ENCODE peak calls at places on chromosomes 5 and 9, in seven cellular contexts. One of them, this sample, is unnamed.

GRCh38 chr9:35342221-35342620 is 147.7 kb upstream of the RUSC2 start:
- DNase-seq in K562: no peak
- DNase-seq in spleen: no peak
- DNase-seq in ovary: no peak
- DNase-seq in prostate gland: no peak
- DNase-seq in tibial nerve: no peak
- DNase-seq in adrenal gland: no peak
- DNase-seq in this sample: no peak

GRCh38 chr9:35401011-35401410 is 88.9 kb upstream of the RUSC2 start:
- DNase-seq in K562: no peak
- DNase-seq in spleen: no peak
- DNase-seq in ovary: no peak
- DNase-seq in prostate gland: no peak
- DNase-seq in tibial nerve: no peak
- DNase-seq in adrenal gland: no peak
- DNase-seq in this sample: no peak

GRCh38 chr9:84300271-84300670 is 40.3 kb downstream of the SLC28A3 start:
- DNase-seq in K562: no peak
- DNase-seq in spleen: no peak
- DNase-seq in ovary: no peak
- DNase-seq in prostate gland: no peak
- DNase-seq in tibial nerve: no peak
- DNase-seq in adrenal gland: peak
- DNase-seq in this sample: no peak

GRCh38 chr9:98707158-98708102 is 1.3 kb downstream of the GABBR2 start:
- DNase-seq in K562: peak
- DNase-seq in spleen: no peak
- DNase-seq in ovary: no peak
- DNase-seq in prostate gland: peak
- DNase-seq in tibial nerve: no peak
- DNase-seq in adrenal gland: peak
- DNase-seq in this sample: peak

GRCh38 chr5:8241558-8241957 is 372.6 kb downstream of the MTRR start:
- DNase-seq in K562: no peak
- DNase-seq in spleen: no peak
- DNase-seq in ovary: no peak
- DNase-seq in prostate gland: no peak
- DNase-seq in tibial nerve: no peak
- DNase-seq in adrenal gland: no peak
- DNase-seq in this sample: no peak

GRCh38 chr5:174935854-174936474 is 211.6 kb downstream of the MSX2 start:
- DNase-seq in K562: peak
- DNase-seq in spleen: peak
- DNase-seq in ovary: peak
- DNase-seq in prostate gland: peak
- DNase-seq in tibial nerve: no peak
- DNase-seq in adrenal gland: peak
- DNase-seq in this sample: peak

GRCh38 chr5:181224390-181225234 is 1.5 kb downstream of the TRIM41 start:
- DNase-seq in K562: no peak
- DNase-seq in spleen: peak
- DNase-seq in ovary: peak
- DNase-seq in prostate gland: no peak
- DNase-seq in tibial nerve: no peak
- DNase-seq in adrenal gland: no peak
- DNase-seq in this sample: no peak

GRCh38 chr5:93069276-93069675 is 511.7 kb downstream of the NR2F1-AS1 start:
- DNase-seq in K562: no peak
- DNase-seq in spleen: no peak
- DNase-seq in ovary: no peak
- DNase-seq in prostate gland: no peak
- DNase-seq in tibial nerve: no peak
- DNase-seq in adrenal gland: no peak
- DNase-seq in this sample: no peak

GRCh38 chr9:93134018-93134739 is at the start of gene NINJ1:
- DNase-seq in K562: peak
- DNase-seq in spleen: peak
- DNase-seq in ovary: peak
- DNase-seq in prostate gland: peak
- DNase-seq in tibial nerve: peak
- DNase-seq in adrenal gland: peak
- DNase-seq in this sample: peak

GRCh38 chr5:95262933-95263660 is 21.8 kb downstream of the MCTP1 start:
- DNase-seq in K562: no peak
- DNase-seq in spleen: no peak
- DNase-seq in ovary: no peak
- DNase-seq in prostate gland: no peak
- DNase-seq in tibial nerve: no peak
- DNase-seq in adrenal gland: no peak
- DNase-seq in this sample: no peak

GRCh38 chr9:26551451-26551850 is 341.2 kb downstream of the CAAP1 start:
- DNase-seq in K562: no peak
- DNase-seq in spleen: no peak
- DNase-seq in ovary: no peak
- DNase-seq in prostate gland: no peak
- DNase-seq in tibial nerve: no peak
- DNase-seq in adrenal gland: no peak
- DNase-seq in this sample: no peak

GRCh38 chr9:70609542-70610286 is 195.3 kb upstream of the KLF9 start:
- DNase-seq in K562: no peak
- DNase-seq in spleen: no peak
- DNase-seq in ovary: no peak
- DNase-seq in prostate gland: no peak
- DNase-seq in tibial nerve: peak
- DNase-seq in adrenal gland: peak
- DNase-seq in this sample: no peak

GRCh38 chr9:4689687-4690104 is 10.3 kb downstream of the CDC37L1 start:
- DNase-seq in K562: no peak
- DNase-seq in spleen: no peak
- DNase-seq in ovary: no peak
- DNase-seq in prostate gland: peak
- DNase-seq in tibial nerve: no peak
- DNase-seq in adrenal gland: no peak
- DNase-seq in this sample: no peak

GRCh38 chr5:168209987-168210386 is 81.5 kb upstream of the WWC1 start:
- DNase-seq in K562: no peak
- DNase-seq in spleen: no peak
- DNase-seq in ovary: no peak
- DNase-seq in prostate gland: no peak
- DNase-seq in tibial nerve: no peak
- DNase-seq in adrenal gland: no peak
- DNase-seq in this sample: no peak

GRCh38 chr5:179608131-179608581 is 15.3 kb downstream of the HNRNPH1 start:
- DNase-seq in K562: peak
- DNase-seq in spleen: peak
- DNase-seq in ovary: peak
- DNase-seq in prostate gland: no peak
- DNase-seq in tibial nerve: no peak
- DNase-seq in adrenal gland: no peak
- DNase-seq in this sample: no peak

GRCh38 chr5:155952486-155953105 is 374.4 kb upstream of the SGCD start:
- DNase-seq in K562: no peak
- DNase-seq in spleen: no peak
- DNase-seq in ovary: no peak
- DNase-seq in prostate gland: no peak
- DNase-seq in tibial nerve: no peak
- DNase-seq in adrenal gland: no peak
- DNase-seq in this sample: no peak

GRCh38 chr5:76700571-76700970 is 15.4 kb upstream of the F2R start:
- DNase-seq in K562: no peak
- DNase-seq in spleen: no peak
- DNase-seq in ovary: no peak
- DNase-seq in prostate gland: no peak
- DNase-seq in tibial nerve: no peak
- DNase-seq in adrenal gland: no peak
- DNase-seq in this sample: no peak

GRCh38 chr5:62980884-62981283 is 402.3 kb downstream of the LRRC70 start:
- DNase-seq in K562: no peak
- DNase-seq in spleen: no peak
- DNase-seq in ovary: no peak
- DNase-seq in prostate gland: no peak
- DNase-seq in tibial nerve: no peak
- DNase-seq in adrenal gland: no peak
- DNase-seq in this sample: no peak

GRCh38 chr5:138743506-138743905 is 9.7 kb upstream of the CTNNA1 start:
- DNase-seq in K562: no peak
- DNase-seq in spleen: peak
- DNase-seq in ovary: no peak
- DNase-seq in prostate gland: no peak
- DNase-seq in tibial nerve: no peak
- DNase-seq in adrenal gland: no peak
- DNase-seq in this sample: no peak

GRCh38 chr5:91366571-91366970 is 16.5 kb downstream of the ARRDC3 start:
- DNase-seq in K562: no peak
- DNase-seq in spleen: no peak
- DNase-seq in ovary: no peak
- DNase-seq in prostate gland: no peak
- DNase-seq in tibial nerve: no peak
- DNase-seq in adrenal gland: peak
- DNase-seq in this sample: no peak

GRCh38 chr5:172984244-172984953 is 828 bp downstream of the ATP6V0E1 start:
- DNase-seq in K562: peak
- DNase-seq in spleen: peak
- DNase-seq in ovary: peak
- DNase-seq in prostate gland: peak
- DNase-seq in tibial nerve: peak
- DNase-seq in adrenal gland: peak
- DNase-seq in this sample: peak

GRCh38 chr5:172985596-172985995 is 2.0 kb downstream of the ATP6V0E1 start:
- DNase-seq in K562: no peak
- DNase-seq in spleen: no peak
- DNase-seq in ovary: no peak
- DNase-seq in prostate gland: no peak
- DNase-seq in tibial nerve: no peak
- DNase-seq in adrenal gland: no peak
- DNase-seq in this sample: no peak

GRCh38 chr5:172979778-172980177 is 3.8 kb upstream of the ATP6V0E1 start:
- DNase-seq in K562: no peak
- DNase-seq in spleen: no peak
- DNase-seq in ovary: no peak
- DNase-seq in prostate gland: no peak
- DNase-seq in tibial nerve: no peak
- DNase-seq in adrenal gland: no peak
- DNase-seq in this sample: no peak

GRCh38 chr5:172981931-172982330 is 1.6 kb upstream of the ATP6V0E1 start:
- DNase-seq in K562: no peak
- DNase-seq in spleen: no peak
- DNase-seq in ovary: no peak
- DNase-seq in prostate gland: no peak
- DNase-seq in tibial nerve: no peak
- DNase-seq in adrenal gland: no peak
- DNase-seq in this sample: no peak

DNA sequence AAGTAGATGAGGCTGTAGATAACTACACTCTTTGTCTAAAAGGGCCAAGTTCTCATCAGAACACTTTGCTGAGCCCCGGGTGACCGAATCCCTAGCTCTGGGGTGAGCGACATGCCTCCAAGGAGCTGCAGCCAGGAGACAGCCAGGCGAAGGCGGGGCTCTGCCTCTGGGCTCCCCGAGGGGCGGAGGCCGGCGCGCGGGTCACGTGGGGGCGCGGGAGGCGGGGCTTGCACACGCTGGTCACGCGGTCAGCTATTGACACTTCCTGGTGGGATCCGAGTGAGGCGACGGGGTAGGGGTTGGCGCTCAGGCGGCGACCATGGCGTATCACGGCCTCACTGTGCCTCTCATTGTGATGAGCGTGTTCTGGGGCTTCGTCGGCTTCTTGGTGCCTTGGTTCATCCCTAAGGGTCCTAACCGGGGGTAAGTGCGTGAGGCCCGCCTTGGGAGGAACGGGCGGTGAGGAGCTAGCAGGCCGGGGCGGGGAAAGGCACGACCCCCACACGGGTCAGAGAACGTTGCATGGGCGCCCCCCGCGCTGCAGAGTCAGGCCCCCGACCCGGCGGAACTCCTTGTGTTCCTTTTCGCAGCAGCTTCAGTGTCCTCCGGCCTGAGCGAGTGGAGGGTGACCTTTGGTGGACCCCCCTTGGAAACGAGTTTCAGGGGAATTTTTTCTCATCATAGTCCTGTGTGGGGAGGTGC is at the start of gene ATP6V0E1:
- DNase-seq in K562: peak
- DNase-seq in spleen: peak
- DNase-seq in ovary: peak
- DNase-seq in prostate gland: peak
- DNase-seq in tibial nerve: peak
- DNase-seq in adrenal gland: peak
- DNase-seq in this sample: peak
- TF ChIP-seq POLR2A in K562: peak
- TF ChIP-seq POLR2A in spleen: peak
- TF ChIP-seq POLR2A in ovary: peak
- TF ChIP-seq POLR2A in prostate gland: peak
- TF ChIP-seq POLR2A in tibial nerve: peak
- TF ChIP-seq POLR2A in adrenal gland: peak
- TF ChIP-seq POLR2A in this sample: peak

GRCh38 chr9:87725900-87726709 is at the start of gene CTSL:
- DNase-seq in K562: peak
- DNase-seq in spleen: peak
- DNase-seq in ovary: peak
- DNase-seq in prostate gland: peak
- DNase-seq in tibial nerve: peak
- DNase-seq in adrenal gland: peak
- DNase-seq in this sample: peak
- TF ChIP-seq POLR2A in K562: peak
- TF ChIP-seq POLR2A in spleen: peak
- TF ChIP-seq POLR2A in ovary: peak
- TF ChIP-seq POLR2A in prostate gland: peak
- TF ChIP-seq POLR2A in tibial nerve: peak
- TF ChIP-seq POLR2A in adrenal gland: peak
- TF ChIP-seq POLR2A in this sample: peak

DNA sequence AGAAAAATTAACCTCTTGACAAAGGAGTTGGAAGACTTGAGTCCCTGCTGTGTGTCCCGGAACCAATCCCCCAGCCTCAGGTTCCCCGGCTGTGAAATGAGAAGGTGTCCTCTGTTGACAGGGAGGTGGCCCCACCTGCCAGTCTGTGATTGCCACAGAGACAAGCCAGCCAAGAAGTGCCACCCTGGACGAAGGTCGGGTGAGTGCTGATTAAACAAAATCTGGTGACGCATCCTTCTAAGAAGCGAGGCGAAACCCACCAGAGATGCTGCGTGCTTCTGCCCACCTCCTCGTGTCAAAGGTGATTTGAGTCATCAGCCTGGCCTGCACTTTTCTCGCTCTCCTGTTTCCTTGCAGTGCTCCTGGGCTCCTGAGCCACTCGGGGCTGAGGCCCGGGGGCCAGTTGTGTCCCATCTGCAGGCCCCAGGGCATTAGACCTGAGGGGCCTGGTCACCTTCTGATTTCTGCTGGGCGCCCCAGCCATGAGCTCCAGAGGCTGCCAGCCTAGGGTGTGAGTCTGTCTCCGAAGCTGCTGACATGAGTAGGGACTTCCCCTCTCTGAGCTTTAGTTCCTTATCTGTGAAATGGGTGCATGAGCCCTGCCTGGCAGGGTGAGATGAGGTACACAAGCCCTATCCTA is 28.7 kb downstream of the NEK6 start:
- DNase-seq in K562: no peak
- DNase-seq in spleen: no peak
- DNase-seq in ovary: no peak
- DNase-seq in prostate gland: no peak
- DNase-seq in tibial nerve: no peak
- DNase-seq in adrenal gland: no peak
- DNase-seq in this sample: peak
- TF ChIP-seq POLR2A in K562: no peak
- TF ChIP-seq POLR2A in spleen: no peak
- TF ChIP-seq POLR2A in ovary: no peak
- TF ChIP-seq POLR2A in prostate gland: no peak
- TF ChIP-seq POLR2A in tibial nerve: no peak
- TF ChIP-seq POLR2A in adrenal gland: no peak
- TF ChIP-seq POLR2A in this sample: no peak

GRCh38 chr9:128684325-128685021 is 4.5 kb upstream of the SET start:
- DNase-seq in K562: peak
- DNase-seq in spleen: peak
- DNase-seq in ovary: peak
- DNase-seq in prostate gland: peak
- DNase-seq in tibial nerve: peak
- DNase-seq in adrenal gland: peak
- DNase-seq in this sample: peak
- TF ChIP-seq POLR2A in K562: no peak
- TF ChIP-seq POLR2A in spleen: peak
- TF ChIP-seq POLR2A in ovary: no peak
- TF ChIP-seq POLR2A in prostate gland: peak
- TF ChIP-seq POLR2A in tibial nerve: peak
- TF ChIP-seq POLR2A in adrenal gland: no peak
- TF ChIP-seq POLR2A in this sample: peak

This sample was measured in HCT116.